ENCODE peak calls at places on chromosomes 1 and 21, in five cellular contexts. E is naive thymus-derived CD4-positive, alpha-beta T cell; Z is memory B cell; W is AG10803; G is left colon. F is an unnamed sample.

GRCh38 chr1:38028105-38028591 is 15.6 kb downstream of the UTP11 start:
- DNase-seq in W (no peak), E (no peak), G (no peak), Z (no peak), F (no peak)

GRCh38 chr1:14964698-14965055 is 188.9 kb upstream of the TMEM51 start:
- DNase-seq in E (no peak), G (no peak), W (peak), Z (no peak), F (peak)

GRCh38 chr1:167221126-167221803 is 579 bp downstream of the POU2F1 start:
- DNase-seq in G (no peak), Z (peak), W (no peak), E (peak), F (no peak)

GRCh38 chr1:162141273-162142023 is 72.0 kb downstream of the NOS1AP start:
- DNase-seq in Z (no peak), G (no peak), W (peak), E (no peak), F (peak)

GRCh38 chr1:3785458-3786157 is 10.7 kb downstream of the LRRC47 start:
- DNase-seq in G (no peak), E (no peak), Z (no peak), W (no peak), F (no peak)

GRCh38 chr1:241482761-241483250 is 36.7 kb downstream of the FH start:
- DNase-seq in E (no peak), G (no peak), Z (no peak), W (peak), F (peak)

GRCh38 chr1:59505596-59506028 is 208.7 kb downstream of the FGGY start:
- DNase-seq in Z (no peak), E (no peak), G (no peak), W (peak), F (peak)

GRCh38 chr1:201706109-201706508 is 122.8 kb upstream of the IPO9 start:
- DNase-seq in Z (no peak), G (no peak), E (no peak), W (peak), F (no peak)

GRCh38 chr1:184755226-184756065 is 788 bp upstream of the EDEM3 start:
- DNase-seq in W (peak), G (no peak), Z (no peak), E (no peak), F (peak)

GRCh38 chr1:19559641-19560040 is 74.3 kb upstream of the CAPZB start:
- DNase-seq in W (peak), Z (no peak), E (no peak), G (no peak), F (peak)

GRCh38 chr21:46325073-46325912 is 1.3 kb downstream of the PCNT start:
- DNase-seq in Z (peak), E (peak), W (peak), G (peak), F (peak)

GRCh38 chr1:196557797-196558196 is 50.4 kb downstream of the KCNT2 start:
- DNase-seq in G (no peak), E (no peak), W (no peak), Z (no peak), F (no peak)

GRCh38 chr21:28899744-28900143 is 92.9 kb downstream of the LTN1 start:
- DNase-seq in E (no peak), Z (no peak), W (peak), G (no peak), F (no peak)

GRCh38 chr1:154221815-154222081 is 993 bp downstream of the UBAP2L start:
- DNase-seq in W (peak), Z (no peak), G (no peak), E (peak), F (peak)

GRCh38 chr1:15353839-15354579 is 55.7 kb upstream of the EFHD2 start:
- DNase-seq in Z (no peak), E (no peak), W (no peak), G (no peak), F (no peak)

GRCh38 chr1:200336901-200337391 is 72.9 kb downstream of the ZNF281 start:
- DNase-seq in Z (no peak), W (peak), E (no peak), G (no peak), F (peak)

GRCh38 chr21:42847051-42847707 is 32.2 kb downstream of the WDR4 start:
- DNase-seq in E (no peak), W (no peak), G (peak), Z (no peak), F (no peak)

GRCh38 chr1:242005866-242006565 is 7.1 kb upstream of the MAP1LC3C start:
- DNase-seq in W (peak), G (no peak), Z (no peak), E (no peak), F (no peak)

GRCh38 chr1:65153635-65154034 is 5.6 kb downstream of the AK4 start:
- DNase-seq in E (no peak), W (no peak), Z (no peak), G (no peak), F (no peak)

GRCh38 chr1:26281091-26281958 is 1.4 kb downstream of the SH3BGRL3 start:
- DNase-seq in E (no peak), G (no peak), Z (no peak), W (no peak), F (peak)

GRCh38 chr1:31765041-31765467 is 914 bp upstream of the ADGRB2 start:
- DNase-seq in G (no peak), W (no peak), E (no peak), Z (no peak), F (no peak)

GRCh38 chr1:6947952-6948351 is 162.7 kb downstream of the CAMTA1 start:
- DNase-seq in W (no peak), E (no peak), Z (no peak), G (no peak), F (no peak)

GRCh38 chr1:240128361-240128760 is 36.7 kb downstream of the FMN2 start:
- DNase-seq in G (no peak), Z (no peak), W (peak), E (no peak), F (no peak)

GRCh38 chr1:86705633-86705985 is 1.2 kb downstream of the SH3GLB1 start:
- DNase-seq in W (peak), E (no peak), Z (no peak), G (no peak), F (peak)

GRCh38 chr1:239353536-239353935 is 32.8 kb upstream of the CHRM3 start:
- DNase-seq in W (no peak), G (peak), E (no peak), Z (no peak), F (no peak)

GRCh38 chr1:86913399-86913895 is 479 bp downstream of the SELENOF start:
- DNase-seq in Z (peak), W (peak), E (peak), G (no peak), F (peak)